ENCODE peak calls at places on chromosomes 4 and X, in nine cellular contexts. N is PC-9, V is astrocyte of the spinal cord, T is foreskin fibroblast, H is uterus, S is cardiac muscle cell, F is RWPE2, G is tibial artery, K is cardiac fibroblast. D is an unnamed sample.

GRCh38 chr4:16597829-16598228 is 300.6 kb downstream of the LDB2 start:
- DNase-seq in N (no peak), V (peak), T (no peak), H (no peak), S (no peak), F (no peak), G (no peak), K (peak), D (no peak)

GRCh38 chrX:131854586-131854985 is 168.5 kb upstream of the STK26 start:
- DNase-seq in N (no peak), V (peak), T (no peak), H (no peak), S (no peak), F (no peak), G (no peak), K (peak), D (no peak)

GRCh38 chrX:134163836-134164235 is 73.1 kb upstream of the CCDC160 start:
- DNase-seq in N (no peak), V (no peak), T (no peak), H (no peak), S (no peak), F (no peak), G (no peak), K (no peak), D (no peak)

GRCh38 chrX:44873415-44874270 is 655 bp downstream of the KDM6A start:
- DNase-seq in N (peak), V (peak), T (peak), H (peak), S (peak), F (no peak), G (peak), K (peak), D (peak)

GRCh38 chr4:41160856-41161255 is 53.5 kb downstream of the APBB2 start:
- DNase-seq in N (no peak), V (no peak), T (peak), H (no peak), S (no peak), F (no peak), G (no peak), K (no peak), D (no peak)

GRCh38 chr4:7451434-7451789 is 16.7 kb upstream of the PSAPL1 start:
- DNase-seq in N (no peak), V (no peak), T (no peak), H (no peak), S (no peak), F (no peak), G (no peak), K (no peak), D (no peak)

GRCh38 chrX:94365736-94366135 is 691.7 kb downstream of the FAM133A start:
- DNase-seq in N (no peak), V (no peak), T (no peak), H (no peak), S (no peak), F (no peak), G (no peak), K (no peak), D (no peak)

GRCh38 chr4:110361921-110362320 is 114.0 kb upstream of the ENPEP start:
- DNase-seq in N (peak), V (peak), T (no peak), H (no peak), S (no peak), F (no peak), G (no peak), K (peak), D (peak)

GRCh38 chr4:153206534-153206933 is 2.3 kb downstream of the TRIM2 start:
- DNase-seq in N (no peak), V (no peak), T (no peak), H (no peak), S (no peak), F (no peak), G (no peak), K (no peak), D (no peak)

GRCh38 chr4:128653514-128654420 is 155.7 kb upstream of the JADE1 start:
- DNase-seq in N (no peak), V (no peak), T (peak), H (peak), S (peak), F (no peak), G (peak), K (peak), D (no peak)

GRCh38 chr4:125389713-125390112 is 75.0 kb downstream of the FAT4 start:
- DNase-seq in N (peak), V (peak), T (peak), H (no peak), S (no peak), F (no peak), G (no peak), K (peak), D (no peak)

GRCh38 chrX:152926923-152927322 is 29.1 kb downstream of the ZNF185 start:
- DNase-seq in N (no peak), V (no peak), T (no peak), H (no peak), S (no peak), F (no peak), G (no peak), K (no peak), D (no peak)

GRCh38 chrX:152928761-152929400 is 31.0 kb downstream of the ZNF185 start:
- DNase-seq in N (no peak), V (no peak), T (no peak), H (no peak), S (no peak), F (no peak), G (no peak), K (no peak), D (no peak)

GRCh38 chrX:152925835-152926234 is 28.0 kb downstream of the ZNF185 start:
- DNase-seq in N (no peak), V (no peak), T (no peak), H (no peak), S (no peak), F (no peak), G (no peak), K (no peak), D (no peak)

GRCh38 chrX:152927858-152928760 is 30.2 kb downstream of the ZNF185 start:
- DNase-seq in N (no peak), V (no peak), T (no peak), H (no peak), S (no peak), F (no peak), G (no peak), K (no peak), D (no peak)

DNA sequence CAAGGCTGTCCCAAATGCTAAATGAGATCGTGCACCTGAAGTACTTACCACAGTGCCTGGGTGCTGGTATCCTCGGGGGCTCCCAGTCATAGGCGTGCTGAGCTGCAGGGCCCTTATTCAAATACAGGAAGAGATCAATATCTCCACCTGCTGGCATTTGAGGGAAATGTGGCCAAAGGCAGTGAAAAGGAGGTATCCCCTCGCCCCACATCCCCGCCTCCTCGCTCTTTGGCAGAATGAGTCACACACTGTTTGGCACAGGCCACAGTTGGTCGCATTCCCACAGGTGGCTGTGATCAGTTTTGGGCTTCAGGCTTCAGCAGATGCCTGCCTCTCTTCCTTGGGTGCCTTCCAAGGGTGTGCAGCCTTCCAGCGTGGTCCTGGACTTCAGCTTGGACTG is 28.4 kb downstream of the ZNF185 start:
- DNase-seq in N (peak), V (peak), T (peak), H (peak), S (no peak), F (no peak), G (no peak), K (peak), D (peak)
- TF ChIP-seq CTCF in N (peak), V (peak), T (peak), H (peak), S (peak), F (peak), G (peak), K (peak), D (peak)

GRCh38 chr4:175614880-175615279 is 197.2 kb downstream of the GPM6A start:
- DNase-seq in N (no peak), V (no peak), T (no peak), H (no peak), S (no peak), F (no peak), G (no peak), K (no peak), D (peak)
- H3K4me3 ChIP-seq in N (no peak), V (no peak), T (no peak), H (no peak), S (no peak), F (no peak), G (no peak), K (no peak), D (no peak)

DNA sequence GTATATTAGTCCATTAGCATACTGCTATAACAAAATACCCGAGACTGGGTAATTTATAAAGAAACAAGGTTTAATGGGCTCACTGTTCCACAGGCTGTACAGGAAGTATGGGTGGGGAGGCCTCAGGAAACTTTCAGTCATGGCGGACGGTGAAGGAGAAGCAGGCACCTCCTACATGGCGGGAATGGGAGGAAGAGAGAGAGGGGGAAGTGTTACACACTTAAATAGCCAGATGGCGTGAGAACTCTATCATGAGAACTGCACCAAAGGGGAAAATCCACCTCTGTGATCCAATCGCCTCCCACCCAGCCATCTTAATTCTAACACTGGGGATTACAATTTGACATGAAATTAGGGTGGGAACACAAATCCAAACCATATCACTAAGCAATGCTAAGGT is 98.9 kb upstream of the SH3RF1 start:
- DNase-seq in N (no peak), V (no peak), T (no peak), H (no peak), S (no peak), F (no peak), G (no peak), K (no peak), D (no peak)
- TF ChIP-seq CTCF in N (no peak), V (no peak), T (no peak), H (no peak), S (no peak), F (no peak), G (no peak), K (no peak), D (no peak)

DNA sequence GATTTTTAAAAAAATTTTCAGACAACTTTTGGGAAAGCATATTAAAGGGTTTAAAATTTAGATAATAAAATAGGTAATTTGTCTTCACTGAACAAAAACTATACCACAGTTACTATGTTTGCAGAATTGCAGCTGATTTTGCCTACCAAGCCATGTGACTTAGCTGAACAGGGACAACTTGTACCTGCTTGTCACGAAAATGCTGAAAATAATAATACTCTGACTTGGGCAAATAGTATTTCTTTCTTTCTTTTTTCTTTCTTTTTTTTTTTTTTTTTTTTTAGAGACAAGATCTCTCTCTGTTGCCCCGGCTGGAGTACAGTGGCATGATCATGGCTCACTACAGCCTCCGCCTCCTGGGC is 225.2 kb upstream of the PPP1R2C start:
- DNase-seq in N (no peak), V (no peak), T (no peak), H (no peak), S (no peak), F (no peak), G (no peak), K (no peak), D (no peak)
- H3K4me3 ChIP-seq in N (no peak), V (no peak), T (no peak), H (no peak), S (no peak), F (no peak), G (no peak), K (no peak), D (no peak)

GRCh38 chrX:38666909-38667308 is 105.6 kb downstream of the TSPAN7 start:
- DNase-seq in N (no peak), V (no peak), T (no peak), H (no peak), S (peak), F (no peak), G (no peak), K (no peak), D (no peak)

GRCh38 chrX:38660395-38661179 is 99.2 kb downstream of the TSPAN7 start:
- DNase-seq in N (no peak), V (no peak), T (no peak), H (no peak), S (no peak), F (no peak), G (no peak), K (no peak), D (no peak)

GRCh38 chrX:38661561-38661960 is 100.2 kb downstream of the TSPAN7 start:
- DNase-seq in N (no peak), V (no peak), T (no peak), H (no peak), S (no peak), F (no peak), G (no peak), K (no peak), D (peak)

GRCh38 chrX:38662640-38663039 is 101.3 kb downstream of the TSPAN7 start:
- DNase-seq in N (no peak), V (no peak), T (no peak), H (no peak), S (no peak), F (no peak), G (no peak), K (no peak), D (no peak)

GRCh38 chrX:38664285-38664684 is 102.9 kb downstream of the TSPAN7 start:
- DNase-seq in N (no peak), V (peak), T (peak), H (no peak), S (peak), F (no peak), G (no peak), K (peak), D (peak)
- TF ChIP-seq CTCF in N (no peak), V (peak), T (no peak), H (peak), S (peak), F (peak), G (peak), K (peak), D (peak)

DNA sequence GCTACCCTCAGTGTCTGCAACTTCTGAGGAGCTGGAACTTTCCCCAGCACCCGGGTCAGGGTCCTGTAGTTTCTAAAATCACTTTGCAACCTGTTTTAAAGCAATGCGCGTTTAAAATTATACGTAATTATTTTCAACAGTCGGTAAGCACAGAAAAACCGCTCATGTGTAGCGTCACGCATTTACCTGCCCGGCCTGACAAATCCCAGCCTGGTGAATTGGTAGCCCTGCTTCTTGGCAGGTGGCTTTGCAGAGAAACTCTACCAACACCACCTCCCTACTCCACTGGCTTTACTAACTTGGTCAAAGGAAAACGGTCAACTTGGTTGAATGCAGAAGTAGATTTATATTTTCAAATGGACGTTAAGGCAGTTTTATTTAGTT is 651 bp downstream of the BANK1 start:
- DNase-seq in N (no peak), V (no peak), T (no peak), H (no peak), S (no peak), F (no peak), G (no peak), K (no peak), D (no peak)
- H3K4me3 ChIP-seq in N (peak), V (peak), T (peak), H (no peak), S (peak), F (peak), G (peak), K (peak), D (peak)

GRCh38 chr4:137226900-137227299 is 305.4 kb downstream of the PCDH18 start:
- DNase-seq in N (no peak), V (no peak), T (no peak), H (no peak), S (no peak), F (no peak), G (no peak), K (peak), D (peak)
- TF ChIP-seq CTCF in N (peak), V (peak), T (peak), H (no peak), S (peak), F (peak), G (peak), K (peak), D (peak)

D was measured in GM12865.